ENCODE peak calls at places on chromosome 15, in five cellular contexts. E is mesenchymal stem cell, L is IMR-90, T is neuronal stem cell, Z is H1. O is an unnamed sample.

GRCh38 chr15:100224206-100225185 is 117.3 kb downstream of the ADAMTS17 start:
- DNase-seq in L (no peak), Z (no peak), T (no peak), E (no peak), O (no peak)

GRCh38 chr15:34370643-34371042 is 3.6 kb upstream of the LPCAT4 start:
- DNase-seq in T (no peak), L (no peak), E (no peak), Z (no peak), O (no peak)

GRCh38 chr15:77060560-77060959 is 10.3 kb downstream of the TSPAN3 start:
- DNase-seq in L (peak; percentile 64), E (no peak), T (no peak), Z (no peak), O (no peak)

GRCh38 chr15:77028451-77029165 is 33.7 kb downstream of the PSTPIP1 start:
- DNase-seq in L (no peak), E (no peak), T (no peak), Z (no peak), O (no peak)

GRCh38 chr15:55758580-55758986 is 15.6 kb upstream of the PRTG start:
- DNase-seq in T (no peak), E (no peak), Z (no peak), L (no peak), O (no peak)

GRCh38 chr15:88331291-88331690 is 74.8 kb upstream of the NTRK3 start:
- DNase-seq in E (no peak), Z (peak; percentile 77), L (peak; percentile 4), T (peak; percentile 70), O (peak; percentile 88)

GRCh38 chr15:44482088-44482487 is 54.7 kb downstream of the CTDSPL2 start:
- DNase-seq in Z (no peak), L (peak; percentile 8), E (peak; percentile 9), T (no peak), O (peak; percentile 44)

GRCh38 chr15:36294359-36294758 is 285.1 kb upstream of the CDIN1 start:
- DNase-seq in L (peak; percentile 13), T (no peak), E (peak; percentile 17), Z (no peak), O (peak; percentile 26)

GRCh38 chr15:55937040-55937439 is 56.4 kb downstream of the NEDD4 start:
- DNase-seq in L (peak; percentile 64), Z (no peak), E (peak; percentile 32), T (no peak), O (no peak)

GRCh38 chr15:66369773-66370651 is 13.5 kb upstream of the TIPIN start:
- DNase-seq in T (no peak), L (peak; percentile 20), Z (no peak), E (peak; percentile 17), O (peak; percentile 28)

GRCh38 chr15:52464478-52464877 is 64.2 kb downstream of the MYO5A start:
- DNase-seq in E (no peak), T (no peak), Z (no peak), L (no peak), O (no peak)

GRCh38 chr15:80450811-80451321 is 46.7 kb downstream of the ARNT2 start:
- DNase-seq in E (no peak), T (no peak), L (no peak), Z (no peak), O (peak; percentile 29)

GRCh38 chr15:57476533-57476975 is 100.2 kb downstream of the CGNL1 start:
- DNase-seq in T (no peak), L (peak; percentile 70), Z (no peak), E (peak; percentile 70), O (no peak)

GRCh38 chr15:36737430-36737891 is 158.0 kb downstream of the CDIN1 start:
- DNase-seq in T (no peak), E (peak; percentile 52), Z (no peak), L (peak; percentile 83), O (no peak)

GRCh38 chr15:52112203-52112750 is 298 bp downstream of the BCL2L10 start:
- DNase-seq in Z (no peak), E (no peak), L (no peak), T (no peak), O (no peak)

GRCh38 chr15:34122771-34123183 is 20.9 kb downstream of the PGBD4 start:
- DNase-seq in E (peak; percentile 99), Z (no peak), L (peak; percentile 97), T (no peak), O (no peak)

GRCh38 chr15:28984421-28985375 is 98.9 kb downstream of the APBA2 start:
- DNase-seq in T (peak; percentile 50), Z (no peak), E (peak; percentile 89), L (peak; percentile 82), O (peak; percentile 65)

GRCh38 chr15:59436774-59437472 is 1.1 kb upstream of the FAM81A start:
- DNase-seq in L (no peak), T (no peak), E (peak; percentile 6), Z (no peak), O (no peak)

GRCh38 chr15:88810449-88810848 is 7.2 kb downstream of the ACAN start:
- DNase-seq in E (peak; percentile 21), L (peak; percentile 49), T (no peak), Z (no peak), O (peak; percentile 73)

GRCh38 chr15:43085921-43086320 is 19.9 kb downstream of the UBR1 start:
- DNase-seq in L (no peak), T (no peak), Z (no peak), E (no peak), O (no peak)

GRCh38 chr15:47523669-47524068 is 193.6 kb upstream of the SEMA6D start:
- DNase-seq in L (peak; percentile 80), Z (no peak), T (no peak), E (peak; percentile 87), O (no peak)

GRCh38 chr15:66706225-66706732 is 4.2 kb downstream of the SMAD6 start:
- DNase-seq in T (no peak), L (peak; percentile 35), E (no peak), Z (no peak), O (peak; percentile 37)

GRCh38 chr15:60672400-60672799 is 193.5 kb upstream of the ICE2 start:
- DNase-seq in Z (no peak), E (no peak), T (no peak), L (no peak), O (no peak)

GRCh38 chr15:59346951-59347350 is 25.7 kb downstream of the MYO1E start:
- DNase-seq in L (no peak), T (no peak), E (no peak), Z (no peak), O (no peak)

GRCh38 chr15:59918994-59919951 is 84.8 kb upstream of the FOXB1 start:
- DNase-seq in Z (no peak), T (no peak), E (no peak), L (peak; percentile 56), O (no peak)

GRCh38 chr15:38127306-38127731 is 125.3 kb upstream of the SPRED1 start:
- DNase-seq in E (no peak), Z (no peak), T (no peak), L (peak; percentile 19), O (no peak)

GRCh38 chr15:36694574-36694973 is 115.1 kb downstream of the CDIN1 start:
- DNase-seq in E (no peak), T (no peak), L (no peak), Z (no peak), O (no peak)

DNA sequence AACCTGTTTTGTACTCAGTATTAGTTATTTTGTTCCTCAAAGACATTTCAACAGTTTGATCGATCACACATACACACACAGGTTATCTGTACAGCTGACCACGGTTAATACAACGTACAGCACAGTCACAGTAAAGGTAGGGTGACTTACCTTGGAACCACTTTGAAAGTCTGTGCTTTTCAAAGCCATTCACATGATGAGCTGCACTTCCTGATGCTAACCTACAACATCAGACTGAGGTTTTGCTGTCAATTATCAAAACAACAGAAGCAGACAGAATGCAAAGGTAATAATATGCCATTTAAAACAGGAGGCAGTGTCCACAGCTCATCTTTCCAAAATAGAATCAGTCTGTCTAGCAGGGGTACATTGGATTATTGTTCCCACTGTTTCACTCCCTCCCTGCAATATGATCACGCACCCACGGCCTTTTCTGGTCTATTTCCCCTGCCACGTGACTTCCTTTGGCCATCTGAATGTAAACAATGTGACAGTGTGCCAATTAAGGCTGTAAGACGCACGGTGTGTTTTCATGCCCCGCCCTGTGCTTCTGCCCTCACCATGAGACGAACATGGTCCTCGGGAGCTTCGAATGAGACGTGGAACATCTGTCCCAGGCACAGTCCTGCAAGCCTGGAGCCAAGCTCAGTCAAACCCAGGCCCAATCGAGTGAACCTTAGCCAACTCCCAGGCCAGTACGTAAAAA is 102.4 kb downstream of the FMN1 start:
- DNase-seq in L (peak; percentile 47), Z (no peak), T (no peak), E (no peak), O (no peak)
- H3K4me3 ChIP-seq in L (peak overlapping the region; percentile 64), Z (no peak overlapping the region), T (no peak overlapping the region), E (no peak overlapping the region), O (no peak overlapping the region)

DNA sequence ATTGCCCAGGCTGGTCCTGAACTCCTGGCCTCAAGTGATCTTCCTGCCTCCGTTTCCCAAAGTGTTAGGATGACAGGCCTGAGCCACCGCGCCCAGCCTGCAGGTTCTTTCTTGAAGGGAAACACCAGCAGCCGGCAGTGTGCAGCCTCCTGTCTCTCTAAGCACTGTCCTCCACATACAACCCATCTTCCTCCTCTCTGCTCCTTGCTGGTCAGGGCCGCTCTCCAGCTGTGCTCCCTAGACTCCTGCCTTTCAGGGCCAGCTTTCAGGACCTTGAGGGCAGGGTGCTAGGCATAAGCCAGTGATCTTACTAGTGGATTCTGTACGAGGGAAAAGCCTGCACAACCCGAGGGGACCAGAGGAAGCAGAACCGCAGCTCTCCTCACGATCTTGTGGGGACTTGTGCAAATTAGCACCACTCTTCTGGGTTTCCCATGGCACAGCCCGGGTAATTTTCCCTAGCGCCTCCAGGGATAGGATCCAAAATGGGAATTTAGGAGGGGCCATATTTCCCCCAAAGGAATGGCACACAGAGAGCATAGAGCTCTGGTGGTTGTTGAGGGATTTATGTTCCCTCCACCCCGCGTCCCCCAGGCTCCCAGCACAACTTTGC is 18.2 kb upstream of the CORO2B start:
- DNase-seq in E (no peak), L (no peak), T (no peak), Z (no peak), O (no peak)
- H4K8ac ChIP-seq in E (no peak overlapping the region), L (no peak overlapping the region), T (no peak overlapping the region), Z (no peak overlapping the region), O (no peak overlapping the region)

GRCh38 chr15:92643849-92644815 is 11.4 kb downstream of the FAM174B start:
- DNase-seq in E (no peak), Z (no peak), T (no peak), L (no peak), O (peak; percentile 49)
- H2BK15ac ChIP-seq in E (no peak overlapping the region), Z (peak overlapping the region; percentile 85), T (no peak overlapping the region), L (no peak overlapping the region), O (peak overlapping the region; percentile 93)

GRCh38 chr15:70437089-70437488 is 326.3 kb downstream of the UACA start:
- DNase-seq in Z (no peak), E (no peak), L (no peak), T (no peak), O (no peak)

GRCh38 chr15:70435369-70435768 is 328.0 kb downstream of the UACA start:
- DNase-seq in Z (no peak), L (no peak), E (no peak), T (no peak), O (no peak)

GRCh38 chr15:70437882-70438331 is 325.5 kb downstream of the UACA start:
- DNase-seq in T (no peak), E (no peak), L (no peak), Z (no peak), O (peak; percentile 95)

GRCh38 chr15:70436428-70436827 is 326.9 kb downstream of the UACA start:
- DNase-seq in E (no peak), L (no peak), T (no peak), Z (no peak), O (no peak)

DNA sequence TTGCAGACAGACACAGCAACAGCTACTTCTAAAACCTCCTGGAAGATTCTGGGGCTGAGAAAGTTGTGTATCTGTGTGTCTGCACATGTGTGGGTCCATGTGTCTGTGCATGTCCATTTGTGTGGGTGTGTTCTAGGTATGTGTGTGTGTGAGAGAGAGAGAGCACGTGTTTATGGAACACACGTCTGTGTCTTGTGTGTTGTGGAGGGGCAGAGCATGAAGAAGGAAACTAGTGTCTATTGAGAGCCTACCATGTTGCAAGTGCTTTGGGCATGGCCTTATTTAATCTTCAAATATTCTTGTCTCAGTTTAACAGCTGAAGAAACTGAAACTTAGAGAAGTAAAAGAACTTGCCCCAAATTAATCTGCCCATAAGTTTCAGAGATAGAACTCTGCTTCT is 327.5 kb downstream of the UACA start:
- DNase-seq in T (no peak), L (no peak), E (no peak), Z (no peak), O (no peak)
- H3K4me3 ChIP-seq in T (no peak overlapping the region), L (no peak overlapping the region), E (no peak overlapping the region), Z (no peak overlapping the region), O (no peak overlapping the region)

O was measured in mesendoderm.